ENCODE peak calls at places on chromosomes 6 and 20, in eight cellular contexts. C, U, K, G, M, T, L and W are unnamed samples.

GRCh38 chr6:110930795-110931194 is 27.7 kb upstream of the GTF3C6 start:
- DNase-seq in C (no peak), U (no peak), K (no peak), G (no peak), M (no peak), T (no peak), L (no peak), W (no peak)

GRCh38 chr20:50099565-50099991 is 13.4 kb downstream of the UBE2V1 start:
- DNase-seq in C (no peak), U (no peak), K (no peak), G (no peak), M (no peak), T (no peak), L (no peak), W (no peak)

GRCh38 chr6:41836660-41837052 is 49.2 kb downstream of the TOMM6 start:
- DNase-seq in C (no peak), U (no peak), K (no peak), G (no peak), M (no peak), T (no peak), L (no peak), W (no peak)

GRCh38 chr6:116398366-116399005 is 27.7 kb downstream of the DSE start:
- DNase-seq in C (no peak), U (no peak), K (no peak), G (no peak), M (no peak), T (no peak), L (no peak), W (no peak)

GRCh38 chr20:60030471-60030870 is 72.2 kb downstream of the CDH26 start:
- DNase-seq in C (no peak), U (no peak), K (no peak), G (no peak), M (no peak), T (no peak), L (no peak), W (no peak)

GRCh38 chr6:835476-836160 is 142.7 kb upstream of the EXOC2 start:
- DNase-seq in C (no peak), U (no peak), K (no peak), G (no peak), M (no peak), T (no peak), L (no peak), W (no peak)

GRCh38 chr6:34301408-34301807 is 52.6 kb upstream of the SMIM29 start:
- DNase-seq in C (peak; percentile 10), U (no peak), K (peak; percentile 34), G (peak; percentile 73), M (peak; percentile 22), T (no peak), L (no peak), W (no peak)

GRCh38 chr20:24675651-24676352 is 206.4 kb downstream of the SYNDIG1 start:
- DNase-seq in C (no peak), U (no peak), K (no peak), G (no peak), M (no peak), T (peak; percentile 54), L (no peak), W (no peak)

GRCh38 chr6:33329058-33329457 is 11.5 kb upstream of the ZBTB22 start:
- DNase-seq in C (no peak), U (no peak), K (no peak), G (no peak), M (no peak), T (peak; percentile 36), L (no peak), W (no peak)

DNA sequence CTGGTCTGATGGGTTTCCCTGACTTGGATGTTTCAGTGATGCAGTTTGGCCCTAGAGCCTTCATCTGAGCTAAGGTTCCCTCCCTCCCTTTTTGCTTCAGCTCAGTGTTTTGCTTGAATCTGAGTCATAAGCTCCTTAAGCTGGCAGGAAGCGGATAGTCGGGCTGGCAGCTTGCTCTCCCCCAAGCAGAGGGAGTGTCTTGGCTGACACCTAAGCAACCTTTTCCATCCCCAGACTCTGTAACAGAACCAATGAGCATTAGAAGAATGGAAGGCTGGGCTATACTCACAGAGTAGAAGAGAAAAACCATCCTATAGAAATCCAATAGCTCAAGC is 98.3 kb downstream of the HAO1 start:
- DNase-seq in C (no peak), U (no peak), K (no peak), G (peak; percentile 30), M (peak; percentile 39), T (peak; percentile 77), L (no peak), W (no peak)
- H3K4me3 ChIP-seq in C (no peak overlapping the region), U (no peak overlapping the region), K (no peak overlapping the region), G (no peak overlapping the region), M (no peak overlapping the region), T (no peak overlapping the region), L (no peak overlapping the region), W (no peak overlapping the region)

GRCh38 chr20:56735087-56735642 is 106.1 kb downstream of the TFAP2C start:
- DNase-seq in C (no peak), U (no peak), K (no peak), G (no peak), M (no peak), T (no peak), L (no peak), W (no peak)
- H3K4me1 ChIP-seq in C (no peaks in the 10 kb centered on the region), U (no peaks in the 10 kb centered on the region), K (no peaks in the 10 kb centered on the region), G (no peaks in the 10 kb centered on the region), M (no peaks in the 10 kb centered on the region), T (no peaks in the 10 kb centered on the region), L (no peaks in the 10 kb centered on the region), W (no peaks in the 10 kb centered on the region)

GRCh38 chr6:137213813-137214212 is 5.4 kb downstream of the IFNGR1 start:
- DNase-seq in C (no peak), U (no peak), K (no peak), G (no peak), M (no peak), T (no peak), L (no peak), W (no peak)
- H3K4me3 ChIP-seq in C (no peak overlapping the region), U (peak overlapping the region; percentile 37), K (no peak overlapping the region), G (peak overlapping the region; percentile 19), M (no peak overlapping the region), T (peak overlapping the region; percentile 14), L (no peak overlapping the region), W (no peak overlapping the region)

GRCh38 chr6:161354241-161354840 is 80.5 kb upstream of the AGPAT4 start:
- DNase-seq in C (no peak), U (no peak), K (no peak), G (no peak), M (no peak), T (no peak), L (no peak), W (no peak)
- H3K4me1 ChIP-seq in C (no peaks in the 10 kb centered on the region), U (no peaks in the 10 kb centered on the region), K (no peaks in the 10 kb centered on the region), G (no peaks in the 10 kb centered on the region), M (no peaks in the 10 kb centered on the region), T (no peaks in the 10 kb centered on the region), L (no peaks in the 10 kb centered on the region), W (no peaks in the 10 kb centered on the region)

GRCh38 chr20:18055261-18055660 is 2.5 kb downstream of the OVOL2 start:
- DNase-seq in C (no peak), U (no peak), K (no peak), G (no peak), M (no peak), T (no peak), L (no peak), W (no peak)
- H3K4me3 ChIP-seq in C (no peak overlapping the region), U (peak overlapping the region; percentile 74), K (no peak overlapping the region), G (no peak overlapping the region), M (no peak overlapping the region), T (no peak overlapping the region), L (no peak overlapping the region), W (peak overlapping the region; percentile 64)

GRCh38 chr6:129684323-129684884 is 25.6 kb downstream of the ARHGAP18 start:
- DNase-seq in C (no peak), U (no peak), K (peak; percentile 23), G (no peak), M (no peak), T (no peak), L (no peak), W (no peak)
- H3K4me1 ChIP-seq in C (no peaks in the 10 kb centered on the region), U (peaks cover 13% of the 10 kb centered on the region), K (peaks cover 50% of the 10 kb centered on the region), G (peaks cover 73% of the 10 kb centered on the region), M (no peaks in the 10 kb centered on the region), T (peaks cover 2% of the 10 kb centered on the region), L (peaks cover 38% of the 10 kb centered on the region), W (peaks cover 19% of the 10 kb centered on the region)

GRCh38 chr6:48826884-48827701 is 636.0 kb downstream of the MMUT start:
- DNase-seq in C (no peak), U (no peak), K (no peak), G (no peak), M (no peak), T (peak; percentile 79), L (no peak), W (peak; percentile 50)

GRCh38 chr6:48826318-48826595 is 636.8 kb downstream of the MMUT start:
- DNase-seq in C (no peak), U (no peak), K (no peak), G (no peak), M (no peak), T (no peak), L (no peak), W (no peak)

DNA sequence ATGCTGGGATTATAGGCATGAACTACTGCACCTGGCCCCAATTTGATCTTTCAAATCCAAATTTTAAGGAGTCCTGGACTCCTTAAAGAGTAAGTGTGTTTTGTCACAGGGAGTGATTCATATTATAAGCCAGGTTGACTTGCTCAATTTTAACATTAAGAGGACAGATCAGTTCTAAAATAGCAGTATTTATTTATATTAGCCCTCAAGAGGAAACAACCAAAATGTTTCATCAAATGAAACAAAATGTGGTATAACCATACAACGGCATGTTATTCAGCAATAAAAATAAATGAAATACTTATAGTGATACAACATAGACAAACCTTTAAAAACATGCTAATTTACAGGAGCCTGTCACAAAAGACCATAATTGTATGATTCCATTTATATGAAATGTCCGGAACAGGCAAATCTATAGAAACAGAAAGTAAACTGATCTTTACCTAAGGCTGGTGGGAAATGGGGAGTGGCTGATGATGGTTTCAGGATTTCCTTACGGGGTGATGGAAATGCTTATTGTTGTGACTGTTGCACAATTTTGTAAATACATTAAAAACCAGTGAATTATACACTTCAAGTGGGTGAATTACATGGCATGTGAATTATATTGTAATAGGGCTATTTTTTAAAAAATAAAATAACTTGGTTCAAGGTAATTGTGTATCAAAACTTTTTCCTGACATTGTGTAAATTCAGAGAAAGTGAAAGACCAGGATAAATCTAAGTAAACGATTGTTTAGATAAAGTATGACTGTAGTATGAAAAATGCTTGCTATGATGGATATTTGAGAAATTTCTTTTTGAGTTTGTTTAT is 637.3 kb downstream of the MMUT start:
- DNase-seq in C (no peak), U (no peak), K (no peak), G (no peak), M (no peak), T (no peak), L (no peak), W (no peak)
- H3K4me3 ChIP-seq in C (no peak overlapping the region), U (no peak overlapping the region), K (no peak overlapping the region), G (no peak overlapping the region), M (no peak overlapping the region), T (no peak overlapping the region), L (no peak overlapping the region), W (no peak overlapping the region)

DNA sequence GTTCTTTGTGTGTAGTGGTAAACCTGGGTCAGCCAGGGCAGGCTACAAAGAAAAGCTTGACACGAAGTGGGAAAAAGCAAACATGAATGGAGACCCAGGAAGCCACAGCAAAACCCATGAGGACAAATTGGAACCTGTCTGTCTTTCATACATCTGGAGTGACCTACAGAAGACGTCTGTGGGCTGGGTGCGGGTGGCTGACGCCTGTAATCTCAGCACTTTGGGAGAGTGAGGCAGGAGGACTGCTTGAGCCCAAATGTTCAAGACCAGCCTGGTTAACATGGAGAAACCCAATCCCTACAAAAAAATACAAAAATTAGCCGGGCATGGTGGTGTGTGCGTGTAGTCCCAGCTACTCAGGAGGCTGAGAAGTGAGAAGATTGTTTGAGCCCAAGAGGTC is 114.8 kb downstream of the PRND start:
- DNase-seq in C (no peak), U (no peak), K (no peak), G (no peak), M (no peak), T (no peak), L (no peak), W (no peak)
- H3K4me1 ChIP-seq in C (peaks cover 6% of the 10 kb centered on the region), U (no peaks in the 10 kb centered on the region), K (no peaks in the 10 kb centered on the region), G (no peaks in the 10 kb centered on the region), M (peaks cover 15% of the 10 kb centered on the region), T (no peaks in the 10 kb centered on the region), L (no peaks in the 10 kb centered on the region), W (no peaks in the 10 kb centered on the region)